ENCODE peak calls at places on chromosomes 11 and 22, in nine cellular contexts. N, S, F, O, B, J, P, E and A are unnamed samples.

GRCh38 chr11:66368484-66368883 is 3.1 kb downstream of the SLC29A2 start:
- DNase-seq in B (no peak), E (no peak), O (no peak), S (no peak), F (no peak), J (no peak), N (no peak), P (peak), A (no peak)

GRCh38 chr11:8273281-8273680 is 9.6 kb upstream of the LMO1 start:
- DNase-seq in F (no peak), J (no peak), E (no peak), O (no peak), P (no peak), N (peak), S (peak), B (no peak), A (no peak)

GRCh38 chr11:74559934-74560309 is 32.5 kb upstream of the POLD3 start:
- DNase-seq in J (no peak), P (no peak), S (peak), F (no peak), O (no peak), B (no peak), N (peak), E (no peak), A (no peak)

GRCh38 chr11:8654503-8654902 is 28.0 kb downstream of the TRIM66 start:
- DNase-seq in P (no peak), J (no peak), N (no peak), S (no peak), F (no peak), O (no peak), B (no peak), E (no peak), A (no peak)

GRCh38 chr22:35645646-35646045 is 2.6 kb upstream of the APOL6 start:
- DNase-seq in N (no peak), O (no peak), J (no peak), P (no peak), F (no peak), B (no peak), E (no peak), S (no peak), A (no peak)

GRCh38 chr11:48052183-48053040 is 72.1 kb downstream of the PTPRJ start:
- DNase-seq in F (no peak), O (peak), P (peak), N (peak), J (peak), E (peak), S (no peak), B (no peak), A (peak)

GRCh38 chr11:36360833-36361232 is 64.7 kb downstream of the PRR5L start:
- DNase-seq in S (no peak), E (no peak), B (no peak), P (no peak), N (peak), J (no peak), F (no peak), O (no peak), A (no peak)

GRCh38 chr11:118998388-118998717 is 415 bp downstream of the CENATAC start:
- DNase-seq in S (no peak), O (no peak), N (no peak), E (no peak), F (no peak), P (no peak), J (no peak), B (no peak), A (no peak)

GRCh38 chr11:30128269-30128932 is 102.4 kb upstream of the FSHB start:
- DNase-seq in S (peak), P (no peak), F (no peak), J (no peak), E (no peak), N (peak), B (no peak), O (peak), A (no peak)

GRCh38 chr11:48012051-48012391 is 31.7 kb downstream of the PTPRJ start:
- DNase-seq in O (no peak), E (no peak), S (no peak), N (no peak), J (no peak), F (no peak), B (no peak), P (no peak), A (no peak)

GRCh38 chr11:117909611-117910382 is 19.4 kb downstream of the TMPRSS13 start:
- DNase-seq in P (no peak), F (peak), N (no peak), E (no peak), S (no peak), J (no peak), B (no peak), O (no peak), A (no peak)
- TF ChIP-seq CTCF in P (no peak), F (no peak), N (no peak), E (no peak), S (no peak), J (no peak), B (no peak), O (no peak), A (no peak)

GRCh38 chr11:9736365-9736764 is 72.5 kb downstream of the SWAP70 start:
- DNase-seq in J (no peak), O (no peak), B (no peak), S (no peak), F (no peak), E (no peak), P (no peak), N (no peak), A (no peak)

GRCh38 chr11:9732453-9732852 is 68.6 kb downstream of the SWAP70 start:
- DNase-seq in S (no peak), N (no peak), B (no peak), F (no peak), P (no peak), J (no peak), E (no peak), O (no peak), A (no peak)

GRCh38 chr11:9733212-9733611 is 69.3 kb downstream of the SWAP70 start:
- DNase-seq in S (no peak), O (no peak), N (no peak), E (no peak), J (no peak), P (no peak), F (no peak), B (no peak), A (no peak)

GRCh38 chr11:9735919-9736318 is 72.0 kb downstream of the SWAP70 start:
- DNase-seq in J (no peak), F (no peak), N (no peak), S (no peak), P (no peak), E (no peak), O (no peak), B (no peak), A (no peak)

GRCh38 chr11:9735236-9735635 is 71.4 kb downstream of the SWAP70 start:
- DNase-seq in J (no peak), P (no peak), S (no peak), O (no peak), E (no peak), B (no peak), F (no peak), N (no peak), A (no peak)
- H3K4me3 ChIP-seq in J (no peak), P (no peak), S (no peak), O (no peak), E (no peak), B (no peak), F (no peak), N (no peak), A (no peak)

GRCh38 chr11:114587398-114587953 is 8.1 kb downstream of the NXPE4 start:
- DNase-seq in E (no peak), F (no peak), N (no peak), B (no peak), O (no peak), S (no peak), J (no peak), P (no peak), A (no peak)

DNA sequence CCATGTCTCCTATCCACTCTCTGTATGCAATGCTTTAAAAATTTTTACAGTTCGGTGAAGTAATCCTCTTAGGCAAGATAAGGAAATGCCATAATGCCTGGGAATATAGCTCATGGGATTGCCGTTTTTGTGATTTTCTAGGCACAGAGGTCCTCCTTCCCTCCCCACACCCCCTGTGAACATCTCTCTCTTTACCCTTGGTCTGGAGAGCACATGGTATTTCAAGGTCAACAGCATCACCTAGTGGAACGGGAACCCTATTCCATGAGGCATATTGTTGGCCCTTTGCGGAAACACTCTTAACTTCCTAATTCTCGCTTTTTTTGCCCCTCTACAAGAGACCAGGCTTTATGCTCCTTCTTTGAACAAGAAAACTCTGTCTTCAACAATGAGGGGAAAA is 8.8 kb downstream of the NXPE4 start:
- DNase-seq in O (no peak), B (no peak), E (no peak), F (no peak), P (no peak), S (peak), J (no peak), N (peak), A (no peak)
- TF ChIP-seq CTCF in O (peak), B (no peak), E (no peak), F (no peak), P (no peak), S (peak), J (peak), N (peak), A (no peak)

GRCh38 chr11:62925745-62926668 is 4.8 kb upstream of the CHRM1 start:
- DNase-seq in J (no peak), F (no peak), P (peak), O (no peak), S (no peak), B (no peak), E (no peak), N (no peak), A (no peak)
- H3K4me3 ChIP-seq in J (peak), F (peak), P (peak), O (no peak), S (no peak), B (peak), E (peak), N (peak), A (peak)